ENCODE peak calls at places on chromosomes 13 and 19, in ten cellular contexts. J is T-helper 1 cell; O is NCI-H1092; A is stimulated activated CD8-positive, alpha-beta memory T cell treated with anti-CD3 and anti-CD28 coated beads, Interleukin-2, amount 100 ng/mL, for 1 hour; E is colonic mucosa; G is neuronal stem cell; U is activated naive CD8-positive, alpha-beta T cell treated with anti-CD3 and anti-CD28 coated beads, Interleukin-2, amount 50 U/mL, for 24 hours; M is breast epithelium; Z is SHP77; R is AG08396. C is an unnamed sample.

GRCh38 chr13:100339411-100339935 is 249.1 kb downstream of the GGACT start:
- DNase-seq in J (no peak), O (no peak), A (no peak), E (no peak), G (no peak), U (no peak), M (no peak), Z (no peak), R (no peak), C (no peak)

GRCh38 chr19:1746401-1747284 is 6.7 kb upstream of the ONECUT3 start:
- DNase-seq in J (no peak), O (no peak), A (no peak), E (no peak), G (no peak), U (no peak), M (no peak), Z (no peak), R (peak), C (no peak)

GRCh38 chr19:46717034-46717715 is at the start of gene PRKD2:
- DNase-seq in J (peak), O (peak), A (peak), E (peak), G (peak), U (peak), M (peak), Z (peak), R (peak), C (peak)

GRCh38 chr19:45172173-45172572 is 5.9 kb downstream of the TRAPPC6A start:
- DNase-seq in J (peak), O (no peak), A (no peak), E (no peak), G (no peak), U (no peak), M (no peak), Z (no peak), R (no peak), C (no peak)

GRCh38 chr13:107832521-107833095 is 382.7 kb downstream of the LIG4 start:
- DNase-seq in J (no peak), O (no peak), A (no peak), E (no peak), G (no peak), U (no peak), M (no peak), Z (no peak), R (no peak), C (no peak)

GRCh38 chr13:82800391-82800790 is 1081.9 kb downstream of the SLITRK1 start:
- DNase-seq in J (no peak), O (no peak), A (no peak), E (no peak), G (no peak), U (no peak), M (no peak), Z (no peak), R (no peak), C (no peak)

GRCh38 chr13:110756268-110756667 is 42.8 kb downstream of the ING1 start:
- DNase-seq in J (no peak), O (no peak), A (no peak), E (no peak), G (no peak), U (no peak), M (no peak), Z (no peak), R (no peak), C (no peak)

GRCh38 chr19:15825753-15826152 is 10.3 kb upstream of the OR10H1 start:
- DNase-seq in J (no peak), O (no peak), A (no peak), E (no peak), G (no peak), U (no peak), M (no peak), Z (no peak), R (no peak), C (no peak)

GRCh38 chr13:51107996-51108395 is 3.1 kb downstream of the C13orf42 start:
- DNase-seq in J (no peak), O (no peak), A (no peak), E (no peak), G (no peak), U (no peak), M (no peak), Z (no peak), R (no peak), C (no peak)

GRCh38 chr13:91372813-91373420 is 25.4 kb downstream of the MIR17HG start:
- DNase-seq in J (no peak), O (no peak), A (no peak), E (no peak), G (no peak), U (no peak), M (no peak), Z (no peak), R (no peak), C (no peak)

GRCh38 chr19:45772912-45773311 is 3.9 kb upstream of the SIX5 start:
- DNase-seq in J (no peak), O (no peak), A (no peak), E (no peak), G (no peak), U (no peak), M (no peak), Z (no peak), R (no peak), C (no peak)

GRCh38 chr19:40549007-40549708 is 27.5 kb upstream of the SHKBP1 start:
- DNase-seq in J (peak), O (peak), A (peak), E (peak), G (peak), U (peak), M (no peak), Z (peak), R (peak), C (peak)

GRCh38 chr13:32284927-32285632 is 30.1 kb downstream of the ZAR1L start:
- DNase-seq in J (no peak), O (no peak), A (no peak), E (no peak), G (peak), U (no peak), M (peak), Z (no peak), R (peak), C (peak)

GRCh38 chr13:72839831-72840426 is 58.0 kb downstream of the PIBF1 start:
- DNase-seq in J (peak), O (peak), A (no peak), E (peak), G (peak), U (peak), M (no peak), Z (peak), R (peak), C (peak)

GRCh38 chr13:81990652-81991051 is 1649.7 kb upstream of the SPRY2 start:
- DNase-seq in J (no peak), O (no peak), A (no peak), E (no peak), G (no peak), U (no peak), M (no peak), Z (no peak), R (no peak), C (no peak)

GRCh38 chr13:113904411-113904810 is 40.5 kb upstream of the GAS6 start:
- DNase-seq in J (peak), O (no peak), A (no peak), E (peak), G (no peak), U (peak), M (peak), Z (peak), R (no peak), C (peak)

GRCh38 chr19:2166741-2167738 is 3.3 kb downstream of the DOT1L start:
- DNase-seq in J (no peak), O (peak), A (no peak), E (peak), G (no peak), U (no peak), M (peak), Z (peak), R (peak), C (peak)

GRCh38 chr19:33400856-33401682 is 27.6 kb downstream of the CEBPG start:
- DNase-seq in J (no peak), O (no peak), A (no peak), E (no peak), G (no peak), U (no peak), M (no peak), Z (no peak), R (no peak), C (peak)

GRCh38 chr13:42396501-42396900 is 124.5 kb downstream of the AKAP11 start:
- DNase-seq in J (peak), O (no peak), A (no peak), E (no peak), G (no peak), U (peak), M (no peak), Z (no peak), R (no peak), C (no peak)

GRCh38 chr19:45171211-45171623 is 6.8 kb downstream of the TRAPPC6A start:
- DNase-seq in J (peak), O (no peak), A (no peak), E (no peak), G (no peak), U (no peak), M (no peak), Z (no peak), R (no peak), C (no peak)

GRCh38 chr13:111575719-111576118 is 255.3 kb downstream of the TEX29 start:
- DNase-seq in J (no peak), O (no peak), A (no peak), E (no peak), G (no peak), U (no peak), M (no peak), Z (no peak), R (no peak), C (no peak)

GRCh38 chr19:10419646-10420443 is 493 bp upstream of the PDE4A start:
- DNase-seq in J (peak), O (no peak), A (no peak), E (no peak), G (peak), U (peak), M (no peak), Z (peak), R (peak), C (no peak)

GRCh38 chr13:70310720-70311119 is 202.5 kb upstream of the KLHL1 start:
- DNase-seq in J (no peak), O (peak), A (no peak), E (peak), G (peak), U (no peak), M (no peak), Z (peak), R (no peak), C (peak)